ENCODE peak calls at places on chromosome 21, in eight cellular contexts. K is esophagus muscularis mucosa, Q is H1, V is stomach, F is GM23338, W is Panc1, G is prostate gland, D is GM12878. S is an unnamed sample. For H3K4me1, the result is how much of the 10 kb centered on the place peaks cover.

GRCh38 chr21:40067751-40068150 is 200.5 kb downstream of the PCP4 start:
- DNase-seq in K (no peak), Q (no peak), V (no peak), F (no peak), W (no peak), G (no peak), D (no peak), S (no peak)

GRCh38 chr21:26199471-26199870 is 28.9 kb upstream of the APP start:
- DNase-seq in K (no peak), Q (no peak), V (no peak), F (no peak), W (no peak), G (no peak), D (no peak), S (no peak)

GRCh38 chr21:43306911-43307676 is 119.8 kb downstream of the SIK1 start:
- DNase-seq in K (no peak), Q (no peak), V (peak), F (no peak), W (peak), G (no peak), D (peak), S (peak)

GRCh38 chr21:45448283-45448809 is 43.4 kb downstream of the COL18A1 start:
- DNase-seq in K (no peak), Q (no peak), V (no peak), F (no peak), W (no peak), G (no peak), D (no peak), S (no peak)

GRCh38 chr21:29164330-29164942 is 34.0 kb downstream of the MAP3K7CL start:
- DNase-seq in K (no peak), Q (no peak), V (no peak), F (peak), W (no peak), G (no peak), D (no peak), S (no peak)

GRCh38 chr21:42238185-42238934 is 19.4 kb downstream of the ABCG1 start:
- DNase-seq in K (no peak), Q (no peak), V (no peak), F (no peak), W (no peak), G (no peak), D (peak), S (no peak)

GRCh38 chr21:42301371-42302291 is 13.6 kb downstream of the TFF3 start:
- DNase-seq in K (no peak), Q (no peak), V (no peak), F (no peak), W (no peak), G (no peak), D (no peak), S (no peak)

GRCh38 chr21:42465008-42465878 is 30.8 kb downstream of the RSPH1 start:
- DNase-seq in K (no peak), Q (no peak), V (peak), F (no peak), W (no peak), G (no peak), D (peak), S (no peak)

GRCh38 chr21:14480601-14481000 is 65.5 kb downstream of the SAMSN1 start:
- DNase-seq in K (no peak), Q (no peak), V (no peak), F (no peak), W (no peak), G (no peak), D (no peak), S (no peak)

GRCh38 chr21:37866027-37866426 is 50.2 kb downstream of the KCNJ6 start:
- DNase-seq in K (no peak), Q (no peak), V (no peak), F (no peak), W (no peak), G (no peak), D (no peak), S (no peak)

GRCh38 chr21:17462276-17462981 is 50.4 kb upstream of the CXADR start:
- DNase-seq in K (no peak), Q (no peak), V (peak), F (no peak), W (no peak), G (peak), D (no peak), S (no peak)

GRCh38 chr21:41366522-41367151 is 4.8 kb downstream of the MX2 start:
- DNase-seq in K (no peak), Q (no peak), V (peak), F (no peak), W (no peak), G (peak), D (peak), S (peak)

GRCh38 chr21:31133243-31133830 is 95.1 kb upstream of the KRTAP19-8 start:
- DNase-seq in K (no peak), Q (no peak), V (no peak), F (no peak), W (no peak), G (no peak), D (no peak), S (no peak)

GRCh38 chr21:38965910-38966504 is 160.3 kb downstream of the ETS2 start:
- DNase-seq in K (no peak), Q (peak), V (peak), F (peak), W (no peak), G (no peak), D (no peak), S (no peak)

GRCh38 chr21:35229290-35229689 is 180.2 kb upstream of the RUNX1 start:
- DNase-seq in K (no peak), Q (no peak), V (no peak), F (no peak), W (no peak), G (no peak), D (no peak), S (no peak)
- H3K4me1 ChIP-seq in K (under half), Q (under half), V (under half), F (under half), W (under half), G (under half), D (under half), S (under half)

DNA sequence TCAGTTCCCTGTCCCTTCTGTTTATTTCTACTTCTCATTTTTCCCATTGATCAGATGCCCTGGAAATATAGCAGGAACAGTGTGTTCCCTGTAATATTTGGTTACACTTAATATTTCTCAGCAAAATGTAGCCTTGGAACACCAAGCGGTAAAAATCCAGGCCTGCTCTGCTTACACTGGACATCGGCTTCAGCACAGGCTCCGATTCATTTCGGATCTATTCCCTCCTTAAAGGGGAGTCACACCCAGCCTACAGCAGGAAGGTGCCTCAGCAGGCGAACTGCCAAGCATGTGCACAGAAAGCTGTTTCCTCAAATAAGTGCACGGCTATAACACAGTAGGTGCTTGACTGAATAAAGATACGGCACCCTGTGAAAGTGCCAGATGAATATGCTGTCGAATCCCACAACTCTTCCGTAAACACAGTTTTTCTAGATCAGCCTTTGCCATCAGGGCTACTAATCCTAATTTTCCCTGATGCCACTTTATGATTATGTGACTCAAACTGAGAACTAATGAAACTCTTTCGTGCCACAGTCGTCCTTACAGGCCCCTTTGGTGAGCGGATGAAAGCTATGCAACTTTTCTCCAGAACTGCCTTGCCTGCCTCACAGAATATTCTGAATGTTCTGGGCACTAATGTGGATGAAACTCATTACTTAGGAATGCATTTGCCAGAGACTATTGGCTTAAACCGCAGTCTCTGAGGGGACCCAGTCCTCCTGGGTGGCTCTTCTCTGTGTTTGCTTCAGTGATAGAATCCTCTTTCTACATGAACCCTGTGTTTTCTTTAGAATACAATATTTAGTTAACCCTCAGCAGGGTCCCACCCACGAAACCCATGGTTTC is 275.5 kb upstream of the RUNX1 start:
- DNase-seq in K (peak), Q (no peak), V (no peak), F (no peak), W (no peak), G (peak), D (no peak), S (no peak)
- TF ChIP-seq POLR2AphosphoS5 in K (no peak), Q (no peak), V (peak), F (no peak), W (no peak), G (peak), D (no peak), S (no peak)

GRCh38 chr21:35178098-35178497 is 129.0 kb upstream of the RUNX1 start:
- DNase-seq in K (no peak), Q (no peak), V (no peak), F (no peak), W (no peak), G (no peak), D (no peak), S (no peak)
- H3K4me1 ChIP-seq in K (under half), Q (under half), V (under half), F (under half), W (under half), G (under half), D (under half), S (under half)

GRCh38 chr21:27772816-27773215 is 805.9 kb upstream of the ADAMTS5 start:
- DNase-seq in K (no peak), Q (no peak), V (no peak), F (no peak), W (no peak), G (no peak), D (no peak), S (no peak)

GRCh38 chr21:27776925-27777553 is 810.2 kb upstream of the ADAMTS5 start:
- DNase-seq in K (no peak), Q (no peak), V (peak), F (no peak), W (no peak), G (no peak), D (no peak), S (no peak)

GRCh38 chr21:27769763-27770162 is 802.9 kb upstream of the ADAMTS5 start:
- DNase-seq in K (no peak), Q (no peak), V (no peak), F (no peak), W (no peak), G (no peak), D (no peak), S (no peak)

GRCh38 chr21:27771938-27772505 is 805.1 kb upstream of the ADAMTS5 start:
- DNase-seq in K (no peak), Q (no peak), V (no peak), F (no peak), W (no peak), G (no peak), D (no peak), S (no peak)
- TF ChIP-seq POLR2AphosphoS5 in K (no peak), Q (no peak), V (no peak), F (no peak), W (no peak), G (no peak), D (no peak), S (no peak)

GRCh38 chr21:35025206-35026152 is 23.6 kb downstream of the RUNX1 start:
- DNase-seq in K (no peak), Q (no peak), V (no peak), F (no peak), W (no peak), G (no peak), D (no peak), S (no peak)
- H3K4me1 ChIP-seq in K (under half), Q (under half), V (under half), F (under half), W (under half), G (under half), D (under half), S (under half)